ENCODE peak calls at places on chromosomes 13 and 19, in six cellular contexts. C is effector memory CD4-positive, alpha-beta T cell; E is spleen; T is aorta; X is tibial nerve; Z is CD8-positive, alpha-beta T cell. K is an unnamed sample. For H3K4me1, the result is how much of the 10 kb centered on the place peaks cover.

GRCh38 chr19:10269333-10270179 is 1.4 kb upstream of the ICAM1 start:
- DNase-seq in C (peak), E (peak), T (peak), X (peak), Z (peak), K (peak)

GRCh38 chr13:112959206-112959605 is 9.8 kb upstream of the MCF2L start:
- DNase-seq in C (no peak), E (peak), T (peak), X (no peak), Z (no peak), K (no peak)

GRCh38 chr19:29629836-29630534 is 23.9 kb downstream of the POP4 start:
- DNase-seq in C (no peak), E (peak), T (peak), X (no peak), Z (no peak), K (no peak)

GRCh38 chr19:42280761-42281174 is 11.7 kb downstream of the CIC start:
- DNase-seq in C (no peak), E (peak), T (peak), X (peak), Z (no peak), K (no peak)

GRCh38 chr19:7832781-7833180 is 2.8 kb downstream of the EVI5L start:
- DNase-seq in C (no peak), E (no peak), T (no peak), X (no peak), Z (no peak), K (no peak)

GRCh38 chr19:8631425-8631819 is 989 bp downstream of the NFILZ start:
- DNase-seq in C (no peak), E (no peak), T (peak), X (no peak), Z (no peak), K (no peak)

GRCh38 chr19:13033819-13034611 is 38.7 kb downstream of the NFIX start:
- DNase-seq in C (no peak), E (no peak), T (peak), X (peak), Z (peak), K (no peak)

GRCh38 chr13:104014803-104015645 is 948.8 kb upstream of the SLC10A2 start:
- DNase-seq in C (no peak), E (no peak), T (no peak), X (no peak), Z (no peak), K (no peak)

GRCh38 chr13:77509221-77509620 is 26.3 kb upstream of the SCEL start:
- DNase-seq in C (no peak), E (no peak), T (no peak), X (no peak), Z (no peak), K (no peak)

GRCh38 chr13:104571161-104571889 is 1505.1 kb upstream of the SLC10A2 start:
- DNase-seq in C (no peak), E (peak), T (peak), X (peak), Z (no peak), K (no peak)

GRCh38 chr13:33224686-33225085 is 60.9 kb downstream of the STARD13 start:
- DNase-seq in C (no peak), E (no peak), T (no peak), X (no peak), Z (no peak), K (no peak)

GRCh38 chr13:36298535-36299068 is 988 bp upstream of the CCDC169 start:
- DNase-seq in C (no peak), E (no peak), T (no peak), X (no peak), Z (no peak), K (no peak)

GRCh38 chr19:593505-593904 is 3.8 kb downstream of the HCN2 start:
- DNase-seq in C (no peak), E (no peak), T (no peak), X (no peak), Z (no peak), K (no peak)

GRCh38 chr19:43804443-43804842 is 2.2 kb upstream of the LYPD5 start:
- DNase-seq in C (no peak), E (no peak), T (no peak), X (no peak), Z (no peak), K (no peak)

GRCh38 chr13:65882810-65883209 is 1347.3 kb downstream of the PCDH9 start:
- DNase-seq in C (no peak), E (no peak), T (no peak), X (no peak), Z (no peak), K (no peak)

GRCh38 chr13:113989585-113990300 is 15.9 kb upstream of the C13orf46 start:
- DNase-seq in C (no peak), E (peak), T (no peak), X (no peak), Z (no peak), K (no peak)

GRCh38 chr13:41137241-41137640 is 4.6 kb upstream of the KBTBD6 start:
- DNase-seq in C (no peak), E (no peak), T (no peak), X (no peak), Z (no peak), K (no peak)

GRCh38 chr19:572891-573825 is 762 bp downstream of the BSG start:
- DNase-seq in C (no peak), E (peak), T (peak), X (no peak), Z (no peak), K (no peak)

GRCh38 chr13:103056008-103056407 is 10.2 kb downstream of the SLC10A2 start:
- DNase-seq in C (no peak), E (no peak), T (no peak), X (no peak), Z (no peak), K (no peak)

GRCh38 chr13:57632276-57633140 is 964 bp downstream of the PCDH17 start:
- DNase-seq in C (no peak), E (peak), T (peak), X (no peak), Z (no peak), K (no peak)

GRCh38 chr19:679418-680286 is 3.5 kb downstream of the FSTL3 start:
- DNase-seq in C (no peak), E (peak), T (peak), X (peak), Z (no peak), K (no peak)

GRCh38 chr19:47124937-47125668 is 5.5 kb upstream of the SAE1 start:
- DNase-seq in C (no peak), E (no peak), T (peak), X (no peak), Z (no peak), K (peak)

GRCh38 chr13:30134578-30134977 is 172.8 kb downstream of the KATNAL1 start:
- DNase-seq in C (no peak), E (no peak), T (no peak), X (no peak), Z (no peak), K (no peak)

GRCh38 chr19:41843371-41843770 is 1.1 kb downstream of the LYPD4 start:
- DNase-seq in C (no peak), E (no peak), T (no peak), X (no peak), Z (no peak), K (no peak)

GRCh38 chr13:32247887-32248286 is 67.3 kb downstream of the ZAR1L start:
- DNase-seq in C (no peak), E (no peak), T (no peak), X (no peak), Z (no peak), K (no peak)

GRCh38 chr19:40650749-40651305 is 39.6 kb downstream of the NUMBL start:
- DNase-seq in C (no peak), E (no peak), T (no peak), X (peak), Z (no peak), K (no peak)

GRCh38 chr13:111909501-111909900 is 157.4 kb upstream of the SOX1 start:
- DNase-seq in C (no peak), E (peak), T (peak), X (no peak), Z (no peak), K (no peak)

GRCh38 chr13:31154939-31155338 is 6.8 kb downstream of the HSPH1 start:
- DNase-seq in C (no peak), E (no peak), T (no peak), X (no peak), Z (no peak), K (no peak)

GRCh38 chr19:1923319-1923718 is 17.7 kb upstream of the CSNK1G2 start:
- DNase-seq in C (no peak), E (no peak), T (no peak), X (no peak), Z (no peak), K (peak)

GRCh38 chr19:15216363-15216762 is 15.6 kb upstream of the NOTCH3 start:
- DNase-seq in C (no peak), E (no peak), T (no peak), X (no peak), Z (no peak), K (no peak)

GRCh38 chr13:114067886-114068722 is 64.3 kb downstream of the RASA3 start:
- DNase-seq in C (no peak), E (no peak), T (peak), X (no peak), Z (peak), K (no peak)

GRCh38 chr13:81771948-81772347 is 1431.0 kb upstream of the SPRY2 start:
- DNase-seq in C (no peak), E (no peak), T (no peak), X (no peak), Z (no peak), K (no peak)
- H3K4me3 ChIP-seq in C (no peak), E (no peak), T (no peak), X (no peak), Z (no peak), K (no peak)

GRCh38 chr19:17848598-17849292 is 963 bp upstream of the JAK3 start:
- DNase-seq in C (no peak), E (no peak), T (no peak), X (no peak), Z (no peak), K (no peak)
- H3K27ac ChIP-seq in C (peak), E (peak), T (no peak), X (no peak), Z (no peak), K (peak)

GRCh38 chr19:33285441-33285927 is 16.9 kb downstream of the CEBPA start:
- DNase-seq in C (no peak), E (no peak), T (no peak), X (no peak), Z (no peak), K (no peak)

GRCh38 chr19:33289261-33289660 is 13.1 kb downstream of the CEBPA start:
- DNase-seq in C (no peak), E (no peak), T (no peak), X (no peak), Z (no peak), K (no peak)

GRCh38 chr19:33286899-33287298 is 15.4 kb downstream of the CEBPA start:
- DNase-seq in C (no peak), E (no peak), T (no peak), X (no peak), Z (no peak), K (peak)

GRCh38 chr19:33288666-33289065 is 13.7 kb downstream of the CEBPA start:
- DNase-seq in C (no peak), E (no peak), T (no peak), X (no peak), Z (no peak), K (no peak)

GRCh38 chr19:33287438-33287837 is 14.9 kb downstream of the CEBPA start:
- DNase-seq in C (no peak), E (no peak), T (no peak), X (no peak), Z (no peak), K (no peak)
- H3K4me1 ChIP-seq in C (under half), E (under half), T (under half), X (under half), Z (under half), K (under half)

DNA sequence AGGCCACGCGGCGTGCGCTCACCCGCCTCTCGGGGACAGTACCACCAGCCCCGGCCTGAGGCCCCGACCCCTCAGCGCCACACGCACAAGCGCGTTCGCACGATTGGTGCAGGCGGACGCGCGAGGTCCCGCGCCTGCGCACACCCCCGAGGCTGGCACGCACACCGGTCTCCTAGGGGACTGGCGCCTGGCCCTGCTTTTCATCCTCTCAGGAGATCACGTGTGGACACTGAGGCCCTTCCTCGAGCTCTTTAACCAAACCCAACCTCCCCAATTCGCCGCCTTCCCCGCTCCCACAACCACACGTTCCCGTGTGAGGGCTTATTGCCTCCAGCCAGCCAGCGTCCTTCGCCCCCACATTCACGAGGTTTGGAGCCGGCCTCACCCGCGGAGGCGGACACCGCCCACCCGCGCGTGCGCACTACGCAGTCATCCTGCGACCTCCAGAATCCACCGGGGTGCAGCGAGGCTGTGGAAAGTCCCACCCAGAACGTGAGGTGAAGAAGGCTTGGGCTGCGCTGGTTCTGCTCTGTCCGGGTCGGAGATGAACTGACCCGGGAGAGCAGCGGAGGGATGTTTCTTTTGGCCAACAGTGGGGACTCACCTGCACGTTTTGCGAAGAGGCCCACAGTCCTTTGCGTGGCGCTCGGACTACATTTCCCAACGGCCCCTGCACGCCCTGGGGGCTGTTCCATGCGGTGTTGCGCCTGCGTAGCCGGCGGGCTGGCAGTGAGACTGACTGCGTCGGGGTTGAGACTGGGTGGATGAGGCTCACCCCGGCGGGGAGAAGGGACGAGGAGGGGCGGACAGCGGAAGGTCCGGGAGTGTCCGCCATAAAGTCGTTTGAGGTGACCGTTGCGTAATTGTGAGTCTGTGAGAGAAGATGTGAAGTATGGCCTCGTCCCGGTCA is 539 bp upstream of the ZNF667 start:
- DNase-seq in C (no peak), E (peak), T (peak), X (peak), Z (peak), K (peak)
- H3K4me3 ChIP-seq in C (peak), E (peak), T (peak), X (peak), Z (peak), K (no peak)